ENCODE peak calls at places on chromosomes 2 and 18, in ten cellular contexts. D is tibial nerve, O is A549, Z is stomach, U is NB4, X is heart left ventricle, Q is vagina, V is IMR-90, L is adrenal gland, M is ovary. I is an unnamed sample.

GRCh38 chr2:207135340-207135739 is 30.4 kb downstream of the KLF7 start:
- DNase-seq in M (no peak), V (peak; percentile 56), O (no peak), L (no peak), D (no peak), U (no peak), Z (no peak), X (no peak), Q (no peak), I (no peak)

GRCh38 chr2:104866122-104866864 is 12.4 kb downstream of the POU3F3 start:
- DNase-seq in O (no peak), X (no peak), Q (no peak), U (no peak), Z (no peak), L (no peak), M (no peak), V (no peak), D (no peak), I (no peak)

GRCh38 chr18:36078751-36079529 is 11.6 kb upstream of the RPRD1A start:
- DNase-seq in Q (no peak), M (no peak), L (no peak), O (no peak), V (peak; percentile 71), Z (no peak), X (no peak), D (no peak), U (no peak), I (no peak)

GRCh38 chr2:101736233-101736632 is 38.7 kb downstream of the MAP4K4 start:
- DNase-seq in Z (no peak), Q (no peak), X (no peak), V (no peak), M (no peak), D (no peak), O (no peak), U (no peak), L (no peak), I (no peak)

GRCh38 chr2:105682401-105682800 is 62.3 kb upstream of the NCK2 start:
- DNase-seq in Z (no peak), L (no peak), M (no peak), D (no peak), V (no peak), X (no peak), Q (no peak), U (no peak), O (no peak), I (no peak)

GRCh38 chr18:75250471-75250821 is 39.8 kb downstream of the TSHZ1 start:
- DNase-seq in D (no peak), V (no peak), M (peak; percentile 48), X (no peak), L (no peak), U (no peak), O (no peak), Z (no peak), Q (no peak), I (no peak)

GRCh38 chr2:160940699-160941098 is 219.5 kb upstream of the TANK start:
- DNase-seq in U (no peak), Q (no peak), Z (no peak), D (no peak), O (no peak), M (peak; percentile 41), L (no peak), V (peak; percentile 38), X (no peak), I (no peak)

GRCh38 chr2:85733121-85733960 is 20.4 kb upstream of the ATOH8 start:
- DNase-seq in O (no peak), L (no peak), M (no peak), U (no peak), X (no peak), D (peak; percentile 74), V (no peak), Z (no peak), Q (no peak), I (no peak)

GRCh38 chr2:235639387-235639786 is 145.5 kb downstream of the AGAP1 start:
- DNase-seq in O (no peak), L (peak; percentile 52), Z (no peak), M (peak; percentile 83), D (peak; percentile 80), U (peak; percentile 29), X (peak; percentile 76), Q (no peak), V (peak; percentile 95), I (peak; percentile 83)

GRCh38 chr2:235640900-235641299 is 147.1 kb downstream of the AGAP1 start:
- DNase-seq in D (no peak), O (no peak), M (no peak), U (no peak), V (peak; percentile 28), Z (no peak), Q (no peak), X (no peak), L (no peak), I (no peak)

GRCh38 chr2:235641333-235641732 is 147.5 kb downstream of the AGAP1 start:
- DNase-seq in M (no peak), L (no peak), X (no peak), Q (no peak), D (no peak), O (no peak), U (no peak), V (peak; percentile 57), Z (no peak), I (peak; percentile 58)

GRCh38 chr2:235638541-235639192 is 144.8 kb downstream of the AGAP1 start:
- DNase-seq in M (no peak), L (no peak), V (no peak), O (no peak), U (peak; percentile 37), X (no peak), Z (no peak), Q (no peak), D (no peak), I (no peak)

GRCh38 chr2:235639885-235640284 is 146.0 kb downstream of the AGAP1 start:
- DNase-seq in V (no peak), U (no peak), X (no peak), Q (no peak), D (no peak), Z (no peak), M (no peak), O (no peak), L (no peak), I (no peak)
- H3K4me3 ChIP-seq in V (no peak overlapping the region), U (no peak overlapping the region), X (no peak overlapping the region), Q (no peak overlapping the region), D (no peak overlapping the region), Z (no peak overlapping the region), M (no peak overlapping the region), O (no peak overlapping the region), L (no peak overlapping the region), I (no peak overlapping the region)

DNA sequence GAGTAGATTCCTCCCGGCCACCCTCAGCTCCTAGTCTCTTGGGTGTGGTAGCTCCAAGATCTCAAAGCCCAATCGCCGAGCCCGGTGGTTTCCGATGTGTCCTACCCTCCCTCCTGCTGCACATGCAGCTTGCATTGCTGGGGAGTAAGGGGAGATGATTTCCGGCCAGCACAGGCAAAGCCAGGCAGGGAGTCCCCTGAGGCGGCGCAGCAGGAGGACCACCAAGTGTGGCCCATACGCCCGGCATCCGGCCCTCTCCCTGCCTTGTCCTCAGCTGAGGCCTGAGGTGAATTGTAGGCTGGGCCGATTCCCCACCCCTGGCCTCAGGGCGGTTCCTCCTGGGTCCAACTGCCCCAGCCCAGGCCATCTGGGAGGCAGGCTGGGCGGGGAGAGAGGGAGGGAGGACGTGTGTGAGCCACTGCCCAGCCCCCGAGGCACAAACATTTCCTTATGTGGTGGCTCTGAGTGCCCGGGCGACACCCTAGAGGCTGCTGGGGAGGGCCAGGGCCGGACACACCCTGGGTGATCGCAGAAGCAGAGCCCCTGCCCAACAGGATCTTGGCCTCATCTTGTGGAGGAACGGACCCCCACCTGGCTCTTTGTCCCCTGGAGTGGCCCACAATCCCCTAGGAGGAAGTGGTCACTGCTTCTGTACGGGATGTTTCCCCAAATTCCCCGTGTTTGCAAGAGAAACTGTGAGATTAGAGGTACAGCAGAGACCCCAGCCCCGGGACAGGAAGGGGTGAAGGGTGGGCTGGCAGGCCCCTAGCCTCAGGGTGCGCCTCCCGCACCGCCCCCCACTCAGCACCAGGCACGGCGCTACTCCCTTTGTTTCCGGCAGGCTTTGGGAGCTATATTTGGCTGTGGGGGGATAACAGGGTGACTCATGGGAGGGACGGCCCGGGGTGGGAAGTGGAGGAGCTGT is 41.9 kb upstream of the PTMA start:
- DNase-seq in V (peak; percentile 91), X (peak; percentile 95), L (peak; percentile 71), O (peak; percentile 80), M (peak; percentile 91), D (peak; percentile 93), Q (no peak), Z (peak; percentile 96), U (peak; percentile 100), I (peak; percentile 93)
- TF ChIP-seq POLR2A in V (peak; percentile 87), X (peak; percentile 96), L (peak; percentile 55), O (peak; percentile 93), M (peak; percentile 74), D (peak; percentile 93), Q (peak; percentile 14), Z (peak; percentile 95), U (peak; percentile 53), I (peak; percentile 95)

GRCh38 chr2:52070665-52071064 is 1038.7 kb upstream of the NRXN1 start:
- DNase-seq in D (no peak), L (no peak), M (no peak), Z (no peak), O (no peak), X (no peak), Q (no peak), U (no peak), V (no peak), I (no peak)

GRCh38 chr2:52079602-52080001 is 1047.7 kb upstream of the NRXN1 start:
- DNase-seq in L (no peak), V (no peak), D (no peak), Z (no peak), O (no peak), X (no peak), Q (no peak), U (no peak), M (no peak), I (no peak)

GRCh38 chr2:52072949-52073348 is 1041.0 kb upstream of the NRXN1 start:
- DNase-seq in V (no peak), D (no peak), O (no peak), L (no peak), Q (no peak), Z (no peak), U (no peak), M (no peak), X (no peak), I (no peak)

GRCh38 chr2:52077159-52077558 is 1045.2 kb upstream of the NRXN1 start:
- DNase-seq in X (no peak), O (no peak), U (no peak), Z (no peak), M (no peak), L (no peak), D (no peak), Q (no peak), V (no peak), I (no peak)

DNA sequence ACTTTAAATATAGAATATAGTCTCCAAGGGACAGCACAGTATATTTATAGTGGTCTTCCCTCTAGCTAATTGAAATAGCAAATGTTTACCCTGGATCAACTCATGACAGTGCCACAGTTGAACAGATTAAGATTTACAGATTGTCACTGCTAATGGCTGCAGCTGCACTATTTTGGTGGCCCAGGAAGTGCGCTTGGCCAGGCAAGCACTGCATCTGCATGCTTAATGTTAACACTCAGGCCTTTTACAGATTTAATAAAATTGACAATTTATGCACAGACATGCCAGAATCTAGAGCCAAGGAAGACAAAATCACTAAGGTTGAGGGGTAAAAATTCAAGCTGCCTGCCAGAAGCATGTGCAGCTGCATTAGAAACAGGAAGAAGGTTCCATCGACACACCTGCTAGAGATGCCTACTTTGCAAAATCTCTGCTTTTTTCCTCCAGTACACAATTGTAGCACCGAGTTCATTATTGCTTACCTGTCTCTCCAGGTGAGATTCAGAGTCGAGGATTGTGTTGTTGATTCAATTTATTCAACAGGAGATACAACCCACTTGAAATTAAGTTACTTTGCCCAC is 1042.3 kb upstream of the NRXN1 start:
- DNase-seq in O (no peak), Q (no peak), D (no peak), X (no peak), M (no peak), V (no peak), L (no peak), U (no peak), Z (no peak), I (no peak)
- H3K4me3 ChIP-seq in O (no peak overlapping the region), Q (no peak overlapping the region), D (no peak overlapping the region), X (no peak overlapping the region), M (no peak overlapping the region), V (no peak overlapping the region), L (no peak overlapping the region), U (no peak overlapping the region), Z (no peak overlapping the region), I (no peak overlapping the region)

DNA sequence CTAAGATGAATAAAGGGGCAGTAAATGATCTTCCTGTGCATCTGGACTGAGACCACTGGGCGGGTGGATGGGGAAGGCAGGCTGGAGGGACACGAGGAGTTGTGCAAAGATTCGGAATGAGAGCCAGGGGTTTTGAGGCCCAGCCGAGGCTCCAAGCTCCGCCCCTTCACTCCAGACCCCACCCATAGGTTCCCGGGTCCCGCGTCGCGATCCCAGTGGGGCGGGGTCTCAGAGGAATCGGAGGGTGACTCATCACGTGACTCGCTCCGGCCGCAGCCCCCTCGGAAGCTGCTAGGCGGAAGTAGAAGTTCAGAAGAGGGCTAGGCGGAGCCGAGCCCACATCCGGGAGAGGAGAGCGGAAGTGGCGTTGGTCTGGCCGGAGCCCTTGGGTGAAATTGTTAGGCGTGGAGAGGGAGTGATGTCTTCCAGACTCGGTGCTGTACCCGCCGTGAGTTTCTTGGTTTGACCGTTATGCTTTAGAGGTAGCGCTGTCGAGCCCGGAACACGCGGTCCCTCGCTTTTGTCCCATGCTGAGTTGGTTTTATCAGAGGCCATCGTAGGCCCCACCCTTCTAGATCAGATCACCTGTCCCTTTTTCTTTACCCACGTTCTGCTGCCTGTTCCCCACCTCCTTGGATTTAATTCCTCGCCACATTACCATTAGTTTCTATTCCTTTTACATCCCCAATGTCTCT is at the start of gene ZNF512:
- DNase-seq in U (peak; percentile 98), Z (peak; percentile 84), L (peak; percentile 78), M (peak; percentile 97), Q (no peak), O (peak; percentile 94), X (peak; percentile 88), V (peak; percentile 91), D (peak; percentile 51), I (peak; percentile 94)
- TF ChIP-seq POLR2A in U (peak; percentile 82), Z (peak; percentile 39), L (peak; percentile 52), M (peak; percentile 76), Q (no peak), O (peak; percentile 69), X (peak; percentile 62), V (peak; percentile 73), D (peak; percentile 34), I (peak; percentile 57)

I was measured in uterus.